ENCODE peak calls at places on chromosomes 5 and 9, in six cellular contexts. One of them, this sample, is unnamed.

GRCh38 chr9:16271967-16272366 is 598.5 kb downstream of the BNC2 start:
- DNase-seq in body of pancreas: no peak
- DNase-seq in HCT116: no peak
- DNase-seq in A549: no peak
- DNase-seq in adrenal gland: no peak
- DNase-seq in stomach: no peak
- DNase-seq in this sample: no peak

GRCh38 chr9:84340535-84340934 is at the start of gene SLC28A3:
- DNase-seq in adrenal gland: no peak
- DNase-seq in A549: no peak
- DNase-seq in HCT116: no peak
- DNase-seq in stomach: peak
- DNase-seq in body of pancreas: peak
- DNase-seq in this sample: no peak

GRCh38 chr5:153745778-153746420 is 255.4 kb downstream of the GRIA1 start:
- DNase-seq in adrenal gland: no peak
- DNase-seq in stomach: no peak
- DNase-seq in body of pancreas: no peak
- DNase-seq in HCT116: no peak
- DNase-seq in A549: no peak
- DNase-seq in this sample: no peak

GRCh38 chr5:179893076-179893957 is 14.4 kb downstream of the TBC1D9B start:
- DNase-seq in body of pancreas: no peak
- DNase-seq in stomach: no peak
- DNase-seq in adrenal gland: no peak
- DNase-seq in A549: no peak
- DNase-seq in HCT116: no peak
- DNase-seq in this sample: peak

GRCh38 chr5:89457411-89458329 is 574.7 kb upstream of the MEF2C start:
- DNase-seq in adrenal gland: no peak
- DNase-seq in body of pancreas: peak
- DNase-seq in stomach: no peak
- DNase-seq in HCT116: peak
- DNase-seq in A549: no peak
- DNase-seq in this sample: no peak

GRCh38 chr5:57939335-57939734 is 456.7 kb upstream of the ACTBL2 start:
- DNase-seq in body of pancreas: no peak
- DNase-seq in HCT116: no peak
- DNase-seq in A549: no peak
- DNase-seq in stomach: no peak
- DNase-seq in adrenal gland: no peak
- DNase-seq in this sample: no peak

GRCh38 chr5:81428866-81429265 is 34.9 kb upstream of the ACOT12 start:
- DNase-seq in HCT116: no peak
- DNase-seq in stomach: no peak
- DNase-seq in body of pancreas: no peak
- DNase-seq in A549: peak
- DNase-seq in adrenal gland: no peak
- DNase-seq in this sample: no peak

GRCh38 chr9:118761016-118761790 is 608.0 kb downstream of the BRINP1 start:
- DNase-seq in stomach: no peak
- DNase-seq in A549: no peak
- DNase-seq in adrenal gland: no peak
- DNase-seq in HCT116: no peak
- DNase-seq in body of pancreas: no peak
- DNase-seq in this sample: no peak

GRCh38 chr9:27019589-27019988 is 14.1 kb upstream of the LRRC19 start:
- DNase-seq in HCT116: no peak
- DNase-seq in body of pancreas: no peak
- DNase-seq in stomach: no peak
- DNase-seq in A549: no peak
- DNase-seq in adrenal gland: no peak
- DNase-seq in this sample: no peak

DNA sequence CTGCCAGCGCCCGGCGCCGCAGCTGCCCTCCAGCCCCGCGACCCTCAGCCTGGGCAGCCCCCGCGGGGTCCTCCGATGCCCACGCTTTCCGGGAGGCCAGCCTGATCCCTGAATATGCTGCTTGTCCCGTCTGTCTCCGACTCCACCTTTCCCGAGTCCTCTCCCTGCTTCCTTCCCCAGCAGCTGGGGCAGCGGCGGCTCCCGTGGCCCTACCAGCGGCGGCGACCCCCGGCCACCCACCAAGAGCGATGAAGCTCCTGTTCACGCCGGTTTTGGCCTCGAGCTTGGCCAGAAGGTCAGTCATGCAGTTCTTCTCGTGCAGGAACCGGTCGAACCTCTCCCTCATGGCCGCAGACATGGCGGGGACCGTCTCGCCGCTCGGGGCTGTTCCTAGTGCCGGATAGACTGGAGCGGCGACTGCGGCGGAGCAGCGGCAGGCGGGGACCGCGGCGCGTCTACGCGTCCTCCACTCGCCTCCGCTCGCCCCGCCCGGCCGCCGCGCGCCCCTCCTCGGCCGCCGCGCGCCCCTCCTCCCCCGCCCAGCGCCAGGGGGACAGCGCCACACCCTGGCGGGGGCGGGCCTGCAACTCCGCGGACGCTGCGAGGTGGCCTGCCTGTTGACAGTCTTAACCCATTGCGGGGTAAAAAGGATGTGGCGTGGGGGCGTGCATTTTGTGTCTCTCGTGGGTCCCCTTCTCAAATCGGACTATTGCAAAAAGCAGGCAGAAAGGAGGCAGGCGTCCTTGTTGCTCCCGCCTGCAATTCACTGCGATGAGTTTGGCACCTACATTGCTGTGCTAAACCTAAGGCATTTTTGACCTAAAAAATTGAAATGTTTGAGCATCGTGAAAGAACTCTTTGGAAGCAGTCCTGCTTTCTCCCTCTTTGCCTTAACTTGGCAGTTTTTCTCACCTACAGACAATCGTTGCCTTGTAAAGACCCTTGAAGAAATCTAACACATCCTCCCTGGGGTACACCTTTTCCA is at the start of gene REEP5:
- DNase-seq in HCT116: peak
- DNase-seq in adrenal gland: peak
- DNase-seq in body of pancreas: peak
- DNase-seq in A549: peak
- DNase-seq in stomach: peak
- DNase-seq in this sample: peak
- TF ChIP-seq POLR2A in HCT116: peak
- TF ChIP-seq POLR2A in adrenal gland: peak
- TF ChIP-seq POLR2A in body of pancreas: peak
- TF ChIP-seq POLR2A in A549: peak
- TF ChIP-seq POLR2A in stomach: no peak
- TF ChIP-seq POLR2A in this sample: peak

GRCh38 chr5:42656661-42657035 is 100.0 kb upstream of the CCDC152 start:
- DNase-seq in HCT116: no peak
- DNase-seq in adrenal gland: no peak
- DNase-seq in body of pancreas: no peak
- DNase-seq in stomach: no peak
- DNase-seq in A549: no peak
- DNase-seq in this sample: no peak
- H3K4me3 ChIP-seq in HCT116: no peak
- H3K4me3 ChIP-seq in adrenal gland: peak
- H3K4me3 ChIP-seq in body of pancreas: no peak
- H3K4me3 ChIP-seq in stomach: no peak
- H3K4me3 ChIP-seq in A549: peak
- H3K4me3 ChIP-seq in this sample: peak

GRCh38 chr5:80191991-80192398 is 63.9 kb downstream of the SERINC5 start:
- DNase-seq in body of pancreas: no peak
- DNase-seq in HCT116: no peak
- DNase-seq in stomach: no peak
- DNase-seq in adrenal gland: peak
- DNase-seq in A549: no peak
- DNase-seq in this sample: peak

GRCh38 chr5:80189701-80190100 is 66.1 kb downstream of the SERINC5 start:
- DNase-seq in A549: no peak
- DNase-seq in HCT116: no peak
- DNase-seq in body of pancreas: no peak
- DNase-seq in stomach: no peak
- DNase-seq in adrenal gland: no peak
- DNase-seq in this sample: no peak

GRCh38 chr5:80192507-80193241 is 63.2 kb downstream of the SERINC5 start:
- DNase-seq in adrenal gland: peak
- DNase-seq in A549: no peak
- DNase-seq in stomach: no peak
- DNase-seq in HCT116: no peak
- DNase-seq in body of pancreas: peak
- DNase-seq in this sample: peak

GRCh38 chr5:80191397-80191796 is 64.5 kb downstream of the SERINC5 start:
- DNase-seq in HCT116: no peak
- DNase-seq in adrenal gland: no peak
- DNase-seq in stomach: no peak
- DNase-seq in body of pancreas: no peak
- DNase-seq in A549: no peak
- DNase-seq in this sample: no peak

DNA sequence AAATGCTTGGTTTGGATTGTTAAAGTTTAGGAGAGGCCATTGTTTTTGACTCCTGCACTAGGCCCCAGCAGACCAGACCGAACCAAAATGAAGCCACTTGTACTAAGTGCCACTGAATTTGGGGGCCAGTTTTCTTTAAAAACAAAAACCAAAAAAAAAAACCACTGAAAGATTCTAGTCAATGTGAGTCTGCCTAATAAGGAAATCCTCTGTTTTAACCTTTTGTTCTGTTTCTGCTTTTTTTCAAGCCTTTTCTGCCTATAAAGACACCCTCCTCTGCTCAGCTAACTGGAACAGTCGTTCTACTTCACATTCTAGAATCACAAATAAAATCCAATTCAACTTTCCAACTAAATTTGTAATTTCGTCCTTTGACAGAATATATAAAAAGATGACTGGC is 64.9 kb downstream of the SERINC5 start:
- DNase-seq in A549: no peak
- DNase-seq in body of pancreas: no peak
- DNase-seq in HCT116: no peak
- DNase-seq in adrenal gland: no peak
- DNase-seq in stomach: no peak
- DNase-seq in this sample: no peak
- H3K27ac ChIP-seq in A549: no peak
- H3K27ac ChIP-seq in body of pancreas: peak
- H3K27ac ChIP-seq in HCT116: no peak
- H3K27ac ChIP-seq in adrenal gland: peak
- H3K27ac ChIP-seq in stomach: peak
- H3K27ac ChIP-seq in this sample: peak

GRCh38 chr9:112028242-112029221 is 131.9 kb downstream of the UGCG start:
- DNase-seq in body of pancreas: no peak
- DNase-seq in HCT116: no peak
- DNase-seq in A549: no peak
- DNase-seq in adrenal gland: no peak
- DNase-seq in stomach: no peak
- DNase-seq in this sample: no peak
- TF ChIP-seq POLR2A in body of pancreas: no peak
- TF ChIP-seq POLR2A in HCT116: no peak
- TF ChIP-seq POLR2A in A549: no peak
- TF ChIP-seq POLR2A in adrenal gland: no peak
- TF ChIP-seq POLR2A in stomach: no peak
- TF ChIP-seq POLR2A in this sample: no peak

This sample was measured in heart left ventricle.